ENCODE peak calls at places on chromosomes 6 and 20, in six cellular contexts. N is AG08395; U is GF-D8; T is Caco-2; S is epithelial cell of prostate; A is naive thymus-derived CD4-positive, alpha-beta T cell. Q is an unnamed sample.

GRCh38 chr6:37485259-37485658 is 14.4 kb downstream of the CCDC167 start:
- DNase-seq in U (no peak), N (no peak), A (no peak), T (no peak), S (no peak), Q (peak; percentile 28)

GRCh38 chr6:33584700-33585402 is 4.8 kb upstream of the BAK1 start:
- DNase-seq in N (no peak), U (no peak), T (no peak), A (no peak), S (no peak), Q (no peak)

GRCh38 chr20:57622579-57623381 is 2.6 kb upstream of the ZBP1 start:
- DNase-seq in A (peak; percentile 67), U (no peak), S (peak; percentile 92), N (peak; percentile 50), T (peak; percentile 81), Q (peak; percentile 81)

GRCh38 chr6:19415605-19416326 is 421.4 kb upstream of the ID4 start:
- DNase-seq in A (no peak), N (peak; percentile 51), S (peak; percentile 64), U (no peak), T (no peak), Q (no peak)

GRCh38 chr6:39934060-39934757 is at the start of gene MOCS1:
- DNase-seq in A (peak; percentile 17), S (no peak), T (peak; percentile 81), U (no peak), N (peak; percentile 90), Q (peak; percentile 68)

GRCh38 chr6:170271771-170272314 is 19.0 kb downstream of the DLL1 start:
- DNase-seq in S (no peak), N (no peak), A (peak; percentile 82), T (no peak), U (no peak), Q (no peak)

GRCh38 chr20:35092524-35093244 is at the start of gene TRPC4AP:
- DNase-seq in S (no peak), U (peak; percentile 73), N (peak; percentile 86), A (peak; percentile 89), T (peak; percentile 94), Q (peak; percentile 80)

GRCh38 chr20:49478754-49479689 is 3.4 kb downstream of the KCNB1 start:
- DNase-seq in T (no peak), A (no peak), S (no peak), N (no peak), U (no peak), Q (no peak)

GRCh38 chr6:2485116-2485515 is 239.7 kb upstream of the GMDS start:
- DNase-seq in A (no peak), S (no peak), N (no peak), T (no peak), U (no peak), Q (no peak)

GRCh38 chr6:169161572-169162167 is 92.0 kb downstream of the THBS2 start:
- DNase-seq in T (no peak), S (no peak), U (no peak), N (no peak), A (no peak), Q (no peak)

GRCh38 chr20:51860015-51860882 is 57.9 kb upstream of the SALL4 start:
- DNase-seq in S (peak; percentile 36), N (peak; percentile 84), U (no peak), T (peak; percentile 79), A (no peak), Q (no peak)

GRCh38 chr20:63934271-63935068 is 21.7 kb downstream of the UCKL1 start:
- DNase-seq in S (no peak), A (no peak), U (no peak), N (no peak), T (peak; percentile 41), Q (no peak)

GRCh38 chr6:95743591-95743990 is 166.3 kb downstream of the MANEA start:
- DNase-seq in A (no peak), U (no peak), S (no peak), N (no peak), T (no peak), Q (no peak)

GRCh38 chr20:60009318-60009717 is 51.1 kb downstream of the CDH26 start:
- DNase-seq in N (no peak), S (no peak), T (no peak), A (no peak), U (no peak), Q (no peak)

GRCh38 chr6:55874309-55874708 is 1.1 kb downstream of the BMP5 start:
- DNase-seq in A (no peak), T (no peak), S (no peak), U (no peak), N (no peak), Q (no peak)

GRCh38 chr20:3874194-3874824 is 14.9 kb upstream of the PANK2 start:
- DNase-seq in T (no peak), U (no peak), S (no peak), A (no peak), N (no peak), Q (no peak)

GRCh38 chr6:31821301-31822037 is 6.1 kb upstream of the HSPA1B start:
- DNase-seq in A (no peak), S (no peak), T (peak; percentile 69), U (no peak), N (peak; percentile 35), Q (peak; percentile 32)

GRCh38 chr20:23349338-23350006 is 1.1 kb upstream of the NXT1 start:
- DNase-seq in N (no peak), S (no peak), T (no peak), U (no peak), A (no peak), Q (no peak)

GRCh38 chr6:77740380-77740779 is 87.5 kb downstream of the MEI4 start:
- DNase-seq in U (no peak), S (no peak), T (no peak), A (no peak), N (peak; percentile 10), Q (peak; percentile 7)

GRCh38 chr20:23455641-23456040 is 3.0 kb upstream of the CST11 start:
- DNase-seq in S (no peak), T (no peak), A (no peak), N (no peak), U (no peak), Q (no peak)

GRCh38 chr20:52984451-52984810 is 12.3 kb downstream of the TSHZ2 start:
- DNase-seq in T (no peak), A (no peak), N (no peak), U (no peak), S (no peak), Q (no peak)

GRCh38 chr20:22578221-22579118 is 5.9 kb downstream of the FOXA2 start:
- DNase-seq in T (no peak), S (no peak), U (no peak), A (no peak), N (no peak), Q (no peak)